ENCODE peak calls at places on chromosomes 5 and 9, in four cellular contexts. R, W, J and Q are unnamed samples.
A peak's percentile ranks its signal among the peaks of the same experiment; 100 is the strongest.

GRCh38 chr9:107481035-107481434 is 8.5 kb downstream of the KLF4 start:
- DNase-seq in W (no peak), R (no peak), J (no peak), Q (no peak)

GRCh38 chr9:91678807-91679206 is 255.2 kb upstream of the NFIL3 start:
- DNase-seq in R (no peak), J (no peak), W (no peak), Q (no peak)

GRCh38 chr5:65105301-65105700 is 336.6 kb downstream of the CWC27 start:
- DNase-seq in J (no peak), W (no peak), R (no peak), Q (no peak)

GRCh38 chr5:64744914-64745313 is 23.6 kb downstream of the SREK1IP1 start:
- DNase-seq in R (no peak), J (no peak), W (no peak), Q (no peak)

GRCh38 chr5:37272564-37272963 is 23.4 kb upstream of the CPLANE1 start:
- DNase-seq in J (peak; percentile 70), W (no peak), R (peak; percentile 79), Q (no peak)

GRCh38 chr5:36417668-36418067 is 116.0 kb upstream of the RANBP3L start:
- DNase-seq in J (no peak), R (no peak), W (no peak), Q (no peak)

GRCh38 chr9:69355232-69355631 is 30.2 kb downstream of the ENTREP1 start:
- DNase-seq in W (no peak), J (no peak), R (no peak), Q (no peak)

GRCh38 chr5:158751961-158752655 is 347.6 kb downstream of the EBF1 start:
- DNase-seq in J (no peak), R (no peak), W (no peak), Q (no peak)

GRCh38 chr9:29213374-29214161 is 1640.3 kb upstream of the C9orf72 start:
- DNase-seq in R (peak; percentile 59), W (no peak), J (no peak), Q (no peak)

GRCh38 chr5:131393498-131393968 is 129.7 kb downstream of the CDC42SE2 start:
- DNase-seq in R (no peak), W (no peak), J (no peak), Q (no peak)

GRCh38 chr5:136639616-136640015 is 274.3 kb upstream of the TRPC7 start:
- DNase-seq in W (no peak), J (no peak), R (no peak), Q (no peak)

GRCh38 chr5:104556957-104557356 is 994.4 kb upstream of the NUDT12 start:
- DNase-seq in R (no peak), W (no peak), J (no peak), Q (no peak)

GRCh38 chr5:92364986-92365550 is 982.0 kb upstream of the ARRDC3 start:
- DNase-seq in W (no peak), R (no peak), J (no peak), Q (no peak)

GRCh38 chr9:93302586-93303257 is 118.8 kb downstream of the WNK2 start:
- DNase-seq in J (peak; percentile 56), W (no peak), R (peak; percentile 73), Q (peak; percentile 13)

GRCh38 chr5:10468256-10468655 is 26.6 kb downstream of the ROPN1L start:
- DNase-seq in R (no peak), W (no peak), J (no peak), Q (no peak)

GRCh38 chr9:4721736-4722135 is 19.3 kb downstream of the AK3 start:
- DNase-seq in W (no peak), J (no peak), R (no peak), Q (no peak)

GRCh38 chr9:38234479-38234878 is 158.0 kb upstream of the ALDH1B1 start:
- DNase-seq in J (no peak), W (no peak), R (peak; percentile 20), Q (no peak)
- H3K4me3 ChIP-seq in J (no peak overlapping the region), W (no peak overlapping the region), R (no peak overlapping the region), Q (no peak overlapping the region)

DNA sequence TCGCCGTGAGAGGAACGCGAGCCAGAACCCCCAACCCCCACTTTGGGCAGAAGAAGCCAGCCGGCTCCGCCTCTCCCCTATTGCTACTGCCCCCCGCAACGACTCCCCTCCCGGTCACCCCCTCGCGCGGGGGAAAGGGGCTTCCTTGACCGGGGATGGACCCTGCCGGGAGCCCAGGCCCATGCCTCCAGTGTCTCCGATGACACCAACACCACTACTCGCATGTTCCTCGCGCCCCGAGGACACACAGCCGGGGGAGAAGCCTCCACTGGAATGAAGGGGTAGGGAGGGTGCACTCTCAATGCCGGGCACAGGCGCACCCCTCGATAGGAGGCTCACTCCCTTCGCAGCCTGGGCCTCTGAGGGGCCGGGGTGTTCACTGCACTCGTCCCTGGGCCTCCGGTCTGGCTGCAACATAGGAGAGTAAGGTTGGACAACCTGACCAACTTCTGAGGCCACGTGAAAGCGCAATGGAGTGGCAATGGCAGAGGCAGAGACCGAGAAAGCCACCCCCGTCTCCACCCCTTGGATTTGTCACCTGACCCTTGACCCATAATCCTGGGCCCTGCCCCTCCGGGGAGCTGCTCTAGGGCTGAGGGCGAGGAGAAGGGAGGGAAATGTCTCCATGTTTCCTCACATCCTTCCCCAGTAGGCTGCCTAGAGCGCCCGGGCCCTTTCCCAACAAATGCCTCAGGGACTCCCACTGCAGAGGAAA is 1.0 kb upstream of the CNTFR start:
- DNase-seq in R (no peak), J (no peak), W (no peak), Q (no peak)
- H3K4me3 ChIP-seq in R (peak overlapping the region; percentile 44), J (no peak overlapping the region), W (peak overlapping the region; percentile 52), Q (peak overlapping the region; percentile 46)

DNA sequence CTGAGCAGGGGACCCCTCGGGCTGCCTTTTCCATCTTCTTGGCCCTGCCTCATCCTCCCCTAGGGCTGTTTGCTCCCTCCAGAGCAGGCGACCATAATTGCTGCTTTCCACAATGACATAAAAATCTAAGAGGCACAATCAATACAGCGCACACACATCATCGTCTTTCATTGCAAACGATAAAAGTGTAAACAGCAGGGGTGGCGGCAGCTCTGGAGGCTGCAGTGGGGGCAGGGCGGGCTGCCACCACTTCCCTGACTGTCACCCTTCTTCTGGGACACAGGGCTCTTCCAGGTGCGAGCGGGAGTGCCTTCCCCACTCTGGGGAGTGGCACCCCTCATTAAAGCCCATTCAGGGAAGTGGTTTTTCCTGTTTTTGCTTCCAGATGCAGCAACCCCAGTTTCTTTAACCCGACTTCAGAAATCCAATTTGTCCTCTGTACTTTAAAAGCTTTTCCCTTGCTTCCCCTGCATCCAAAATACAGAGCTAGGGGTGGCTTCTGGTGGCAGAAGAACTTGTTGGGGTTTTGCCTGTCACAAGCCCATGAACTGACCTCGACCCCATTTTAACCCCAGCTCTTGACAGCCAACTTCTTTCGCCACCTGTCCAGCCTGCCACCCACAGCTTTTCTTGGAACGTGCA is 45.7 kb downstream of the TSPAN17 start:
- DNase-seq in J (no peak), R (no peak), W (no peak), Q (no peak)
- H3K4me3 ChIP-seq in J (no peak overlapping the region), R (no peak overlapping the region), W (no peak overlapping the region), Q (no peak overlapping the region)

GRCh38 chr9:113920872-113921271 is 44.8 kb downstream of the ZNF618 start:
- DNase-seq in W (no peak), R (no peak), J (peak; percentile 16), Q (no peak)

GRCh38 chr9:113919422-113919821 is 43.3 kb downstream of the ZNF618 start:
- DNase-seq in R (no peak), W (no peak), J (peak; percentile 19), Q (no peak)

GRCh38 chr9:113919825-113920224 is 43.7 kb downstream of the ZNF618 start:
- DNase-seq in R (no peak), W (no peak), J (no peak), Q (no peak)

GRCh38 chr9:113916931-113917330 is 40.8 kb downstream of the ZNF618 start:
- DNase-seq in R (no peak), J (no peak), W (no peak), Q (no peak)

GRCh38 chr9:113918697-113919390 is 42.7 kb downstream of the ZNF618 start:
- DNase-seq in W (no peak), R (no peak), J (no peak), Q (no peak)
- H3K4me3 ChIP-seq in W (no peak overlapping the region), R (no peak overlapping the region), J (no peak overlapping the region), Q (no peak overlapping the region)

DNA sequence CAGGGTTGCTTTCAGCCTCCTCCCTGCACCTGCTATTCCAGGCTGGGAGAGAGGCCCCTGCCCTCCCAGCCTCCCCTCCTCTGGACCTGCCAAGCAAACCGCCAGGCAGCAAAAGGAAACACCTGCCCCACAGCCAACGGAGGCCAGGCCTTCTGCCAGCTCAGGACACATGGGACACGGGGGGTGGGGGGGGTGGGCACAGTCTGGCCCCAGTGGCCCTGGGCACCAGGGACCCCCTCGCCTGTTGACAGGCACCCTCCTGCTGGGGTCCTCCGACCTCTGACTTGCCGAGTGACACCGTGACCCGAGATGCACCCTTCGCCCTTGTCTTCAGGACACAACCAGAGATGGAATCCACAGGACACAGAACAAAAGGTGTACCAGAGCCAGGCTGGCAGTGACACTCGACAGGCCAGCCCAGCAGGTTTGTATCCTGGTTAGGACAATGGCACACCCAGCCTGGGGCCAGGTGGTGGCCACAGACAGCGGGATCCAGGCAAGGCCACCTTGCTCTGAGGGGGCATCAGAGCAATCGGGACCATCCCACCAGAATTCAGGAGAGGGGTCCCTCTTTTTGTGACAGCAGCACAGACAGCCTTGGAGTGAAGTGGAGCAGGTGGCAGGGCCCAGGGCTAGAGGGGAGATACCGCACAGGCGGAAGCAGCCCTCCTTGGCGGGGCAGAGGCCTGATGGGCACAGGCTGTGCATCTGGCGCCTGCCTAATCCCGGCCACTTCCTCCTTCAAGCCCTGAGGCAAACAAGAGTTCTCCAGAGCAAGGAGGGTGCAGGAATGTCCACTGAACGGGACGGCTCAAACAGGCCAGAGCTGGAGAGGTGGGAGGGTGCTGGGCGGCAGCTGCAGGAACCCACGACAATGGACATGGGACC is 1.3 kb upstream of the TMEM210 start:
- DNase-seq in J (no peak), W (no peak), R (no peak), Q (no peak)
- H3K4me3 ChIP-seq in J (no peak overlapping the region), W (no peak overlapping the region), R (no peak overlapping the region), Q (no peak overlapping the region)

GRCh38 chr9:84673806-84674205 is 4.3 kb downstream of the NTRK2 start:
- DNase-seq in R (no peak), J (no peak), W (no peak), Q (no peak)

GRCh38 chr9:84670801-84671153 is 1.2 kb downstream of the NTRK2 start:
- DNase-seq in J (no peak), R (no peak), W (no peak), Q (no peak)

GRCh38 chr9:84669293-84670105 is at the start of gene NTRK2:
- DNase-seq in J (peak; percentile 40), W (peak; percentile 11), R (no peak), Q (peak; percentile 63)

GRCh38 chr9:84670106-84670800 is 724 bp downstream of the NTRK2 start:
- DNase-seq in J (no peak), W (peak; percentile 6), R (no peak), Q (peak; percentile 57)

DNA sequence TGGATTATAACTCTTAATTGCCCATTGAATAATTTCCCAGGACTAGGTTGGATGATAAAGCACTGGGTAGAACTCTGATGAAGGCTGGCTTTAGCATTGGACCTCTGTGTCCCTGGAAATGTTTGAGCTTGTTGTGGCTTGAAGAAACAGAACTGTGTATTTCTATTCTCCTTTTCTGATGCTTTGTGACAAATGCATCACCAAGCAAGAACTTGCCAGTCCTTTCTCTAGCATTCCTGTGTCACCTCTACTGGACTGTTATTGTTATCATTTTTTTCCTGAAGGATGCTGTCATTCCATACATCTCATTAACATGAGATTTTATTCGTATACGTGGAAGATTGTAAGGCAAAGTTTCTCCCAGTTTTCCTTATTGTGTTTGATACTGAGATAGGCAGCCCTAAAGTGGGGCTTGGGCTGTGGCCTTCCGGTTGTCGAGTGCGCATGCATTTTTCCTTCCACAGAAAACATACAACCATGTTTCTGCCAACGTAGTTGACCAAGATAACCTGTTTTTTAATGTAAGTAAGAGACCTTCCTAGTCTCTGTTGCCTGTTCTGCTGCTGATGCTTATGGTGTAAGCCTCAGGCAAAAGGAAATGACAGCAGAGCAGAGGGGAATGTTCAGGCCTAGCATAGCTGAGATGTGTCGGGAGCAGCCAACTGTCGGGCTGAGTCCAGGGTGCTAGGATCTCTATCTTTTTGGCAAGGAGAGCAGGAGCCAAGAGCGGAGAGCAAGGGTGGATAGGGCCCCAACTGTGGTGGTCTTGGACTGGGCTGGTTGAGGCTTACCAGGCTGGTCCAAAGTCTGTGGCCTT is 2.3 kb downstream of the NTRK2 start:
- DNase-seq in R (no peak), J (no peak), W (no peak), Q (no peak)
- H3K4me3 ChIP-seq in R (no peak overlapping the region), J (no peak overlapping the region), W (peak overlapping the region; percentile 54), Q (no peak overlapping the region)